ENCODE peak calls at places on chromosome 2, in four cellular contexts. Y is SK-N-SH, X is ovary, Q is hepatocyte. P is an unnamed sample.

GRCh38 chr2:241733391-241734207 is 831 bp upstream of the D2HGDH start:
- DNase-seq in X (peak), Q (no peak), Y (no peak), P (no peak)

GRCh38 chr2:57453929-57454328 is 592.7 kb upstream of the VRK2 start:
- DNase-seq in Y (no peak), Q (no peak), X (no peak), P (no peak)

GRCh38 chr2:204436267-204436666 is 109.0 kb upstream of the PARD3B start:
- DNase-seq in Y (no peak), Q (no peak), X (no peak), P (no peak)

GRCh38 chr2:64489081-64489761 is 34.9 kb upstream of the AFTPH start:
- DNase-seq in Q (no peak), Y (peak), X (no peak), P (no peak)

GRCh38 chr2:36707050-36707449 is 10.5 kb downstream of the VIT start:
- DNase-seq in Y (no peak), X (no peak), Q (peak), P (no peak)

GRCh38 chr2:121599963-121600651 is 49.2 kb downstream of the CLASP1 start:
- DNase-seq in X (no peak), Y (no peak), Q (no peak), P (no peak)

GRCh38 chr2:28338754-28339325 is 53.8 kb upstream of the FOSL2 start:
- DNase-seq in Y (no peak), X (no peak), Q (peak), P (no peak)

GRCh38 chr2:196442211-196442610 is 197.3 kb upstream of the CCDC150 start:
- DNase-seq in X (no peak), Y (no peak), Q (no peak), P (no peak)

GRCh38 chr2:180006781-180007579 is at the start of gene CWC22:
- DNase-seq in Q (peak), X (peak), Y (peak), P (peak)
- TF ChIP-seq CTCF in Q (no peak), X (no peak), Y (no peak), P (no peak)

GRCh38 chr2:240023792-240024191 is 1.4 kb downstream of the NDUFA10 start:
- DNase-seq in Q (no peak), X (no peak), Y (no peak), P (no peak)
- H3K4me3 ChIP-seq in Q (no peak), X (no peak), Y (peak), P (peak)

DNA sequence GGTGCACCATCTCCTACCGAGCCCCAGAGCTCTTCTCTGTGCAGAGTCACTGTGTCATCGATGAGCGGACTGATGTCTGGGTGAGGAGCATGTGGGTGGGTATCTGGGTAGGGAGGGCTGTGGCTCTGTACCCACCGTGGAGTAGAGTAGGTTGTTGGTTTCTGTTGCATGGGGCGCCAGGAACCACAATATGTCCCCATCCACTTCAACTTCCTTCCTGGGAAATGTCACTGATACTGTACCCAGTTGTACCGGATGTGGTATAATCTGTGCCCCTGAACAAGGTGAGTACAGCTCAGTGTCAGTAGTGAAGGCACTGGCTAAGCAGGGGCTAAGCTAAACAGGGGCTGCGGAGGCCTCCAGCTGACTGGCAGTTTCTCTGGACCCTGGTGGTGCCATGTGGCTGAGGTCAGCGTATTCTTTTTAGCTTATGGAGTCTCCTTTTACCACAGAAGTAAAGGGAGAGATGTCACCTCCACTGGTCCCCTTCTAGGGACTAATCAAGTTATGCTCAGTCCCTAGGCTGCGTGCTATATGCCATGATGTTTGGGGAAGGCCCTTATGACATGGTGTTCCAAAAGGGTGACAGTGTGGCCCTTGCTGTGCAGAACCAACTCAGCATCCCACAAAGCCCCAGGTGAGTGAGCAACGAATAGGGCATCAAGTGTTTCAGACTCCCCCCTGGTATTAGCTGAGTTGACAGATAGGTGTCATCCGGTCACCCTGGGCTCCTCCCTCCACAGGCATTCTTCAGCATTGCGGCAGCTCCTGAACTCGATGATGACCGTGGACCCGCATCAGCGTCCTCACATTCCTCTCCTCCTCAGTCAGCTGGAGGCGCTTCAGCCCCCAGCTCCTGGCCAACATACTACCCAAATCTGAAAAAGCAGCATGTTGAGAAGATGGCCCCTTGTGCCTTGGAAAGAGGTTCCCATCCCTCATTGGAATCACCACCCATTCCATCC is 2.7 kb downstream of the STK16 start:
- DNase-seq in Q (no peak), X (no peak), Y (no peak), P (no peak)
- TF ChIP-seq CTCF in Q (no peak), X (no peak), Y (no peak), P (no peak)

GRCh38 chr2:16071039-16071864 is 130.9 kb downstream of the MYCN start:
- DNase-seq in Q (no peak), X (no peak), Y (no peak), P (no peak)

GRCh38 chr2:16069933-16070647 is 129.7 kb downstream of the MYCN start:
- DNase-seq in X (peak), Y (no peak), Q (peak), P (peak)

GRCh38 chr2:16070648-16070971 is 130.3 kb downstream of the MYCN start:
- DNase-seq in Q (no peak), Y (no peak), X (no peak), P (no peak)

GRCh38 chr2:16068233-16068940 is 128.0 kb downstream of the MYCN start:
- DNase-seq in X (no peak), Y (peak), Q (peak), P (no peak)

DNA sequence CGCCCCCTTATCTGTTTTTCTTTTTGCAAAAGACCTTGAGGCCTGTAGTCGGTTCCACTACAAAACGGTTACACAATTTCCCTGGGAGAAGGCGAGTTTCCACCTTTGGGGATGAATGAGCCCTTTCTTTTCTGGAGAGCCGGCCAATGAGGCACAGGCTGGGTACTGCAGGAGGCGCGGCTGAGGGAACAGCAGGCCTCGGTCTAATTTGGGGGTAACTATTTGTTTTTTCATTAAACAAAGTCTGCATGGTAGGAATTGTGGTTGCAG is 129.2 kb downstream of the MYCN start:
- DNase-seq in X (peak), Y (no peak), Q (peak), P (no peak)
- H3K4me3 ChIP-seq in X (no peak), Y (no peak), Q (no peak), P (no peak)

DNA sequence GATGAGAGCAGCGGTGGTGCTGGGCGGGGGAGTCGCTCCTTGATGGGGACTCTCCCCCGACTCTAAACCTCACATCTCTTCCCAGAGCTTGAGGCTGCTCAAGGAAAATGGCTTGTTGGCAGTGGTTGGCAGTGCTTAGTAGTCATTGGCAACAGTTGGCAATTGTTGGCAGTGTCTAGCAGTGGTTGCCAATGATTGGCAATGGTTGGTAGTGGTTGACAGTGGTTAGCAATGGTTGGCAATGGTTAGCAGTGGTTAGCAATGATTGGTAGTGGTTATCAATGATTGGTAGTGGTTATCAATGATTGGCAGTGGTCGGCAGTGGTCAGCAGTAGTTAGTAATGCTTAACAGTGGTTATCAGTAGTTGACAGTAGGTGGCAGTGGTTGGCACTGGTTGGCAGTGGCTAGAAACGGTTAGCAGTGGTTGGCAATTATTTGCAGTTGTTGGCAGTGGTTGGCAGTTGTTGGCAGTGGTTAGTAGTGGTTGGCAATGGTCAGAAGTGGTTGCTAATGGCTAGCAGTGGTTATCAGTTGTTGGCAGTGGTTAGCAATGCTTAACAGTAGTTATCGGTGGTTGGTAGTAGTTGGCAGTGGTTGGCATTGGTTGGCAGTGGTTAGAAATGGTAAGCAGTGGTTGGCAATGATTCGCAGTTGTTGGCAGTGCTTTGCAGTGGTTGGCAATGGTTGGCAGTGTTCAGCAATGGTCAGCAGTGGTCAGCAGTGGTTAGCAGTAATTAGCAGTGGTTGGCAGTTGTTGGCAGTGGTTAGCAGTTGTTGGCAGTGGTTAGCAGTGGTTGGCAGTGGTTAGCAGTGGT is 85.4 kb upstream of the OTOS start:
- DNase-seq in X (peak), Q (no peak), Y (no peak), P (no peak)
- TF ChIP-seq CTCF in X (no peak), Q (no peak), Y (no peak), P (peak)

DNA sequence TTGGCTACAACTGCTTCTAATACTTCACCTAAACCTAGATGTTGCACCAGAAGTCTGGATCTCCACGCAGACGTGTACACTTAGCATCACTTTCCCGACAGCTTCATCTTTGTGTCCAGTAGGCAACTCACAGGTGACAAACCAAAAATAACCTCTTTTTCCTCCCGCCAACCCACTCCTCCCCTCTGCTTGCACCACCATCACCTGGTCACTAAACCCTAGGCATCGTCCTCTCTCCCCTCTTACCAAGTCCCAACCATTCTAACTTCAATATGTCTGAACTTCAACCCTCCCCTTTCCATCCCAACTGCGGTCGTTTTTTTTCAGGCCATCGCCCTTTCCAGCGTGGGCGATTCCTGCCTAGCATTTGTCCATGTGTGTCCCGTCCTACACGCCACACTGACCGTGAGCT is 413 bp upstream of the CHMP3 start:
- DNase-seq in Y (no peak), Q (no peak), X (no peak), P (no peak)
- H3K4me3 ChIP-seq in Y (no peak), Q (no peak), X (peak), P (peak)

DNA sequence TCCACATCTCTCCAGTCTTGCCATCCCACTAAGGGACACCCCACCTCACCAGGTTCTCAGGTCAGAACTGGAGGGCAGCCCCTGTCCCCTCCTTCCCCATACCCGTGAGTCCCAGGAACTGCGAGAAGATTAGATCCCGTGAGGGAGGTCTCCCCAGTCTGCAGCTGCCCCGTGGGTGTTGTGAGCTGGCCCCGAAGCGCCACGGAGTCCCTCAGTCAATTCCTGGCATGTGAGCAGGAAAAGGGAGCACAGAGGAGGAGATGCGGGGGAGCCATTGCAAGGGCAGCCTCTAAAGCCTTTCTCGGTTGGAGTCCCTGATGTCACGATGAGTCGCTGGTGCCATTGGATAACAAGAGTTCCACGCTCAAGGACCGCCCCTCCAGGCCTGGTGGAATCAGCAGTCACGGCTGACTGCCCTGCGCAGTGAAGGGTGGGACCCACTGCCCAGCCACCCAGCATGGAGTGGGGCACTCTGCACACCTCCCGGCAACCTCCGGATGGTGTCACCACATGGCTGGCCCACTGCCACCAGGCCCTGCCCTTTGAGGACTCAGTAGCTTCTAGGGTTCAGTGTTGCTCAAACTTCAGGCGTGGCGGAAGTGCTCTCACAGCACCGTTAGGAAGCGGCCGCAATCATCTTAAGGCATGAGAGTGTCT is 434.9 kb upstream of the MYT1L start:
- DNase-seq in X (no peak), Y (no peak), Q (no peak), P (no peak)
- TF ChIP-seq CTCF in X (no peak), Y (no peak), Q (no peak), P (no peak)

DNA sequence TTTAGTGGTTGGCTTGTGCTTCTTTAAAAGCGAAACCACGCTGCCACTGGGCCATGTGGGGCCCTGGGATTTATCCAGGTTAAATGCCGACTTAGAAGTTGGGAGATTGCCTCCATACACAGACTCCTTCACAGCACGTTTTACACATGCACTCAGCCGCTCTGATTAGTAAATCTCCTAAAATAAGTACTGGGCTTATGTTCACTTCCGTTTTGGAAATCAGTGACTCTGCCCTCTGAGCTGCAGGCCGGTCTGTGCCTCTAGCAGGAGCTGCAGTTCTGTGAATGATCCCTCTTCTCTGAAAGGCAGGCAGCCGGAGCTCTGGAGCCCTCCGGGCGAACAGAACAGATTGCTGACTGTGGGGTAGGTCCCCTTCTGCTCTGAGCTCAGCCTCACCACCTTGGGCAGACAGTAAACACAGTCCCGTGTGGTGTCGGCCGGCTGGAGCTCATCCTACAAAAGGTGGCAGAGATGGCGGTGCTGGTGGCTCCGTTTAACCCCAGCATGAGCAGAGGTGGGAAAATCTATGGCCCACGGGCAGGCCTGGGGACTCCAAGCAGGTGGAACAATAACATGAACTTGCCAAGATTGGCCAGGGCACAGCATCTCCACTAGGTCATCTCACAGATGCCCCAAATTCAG is 9.8 kb upstream of the RAB17 start:
- DNase-seq in X (peak), Q (peak), Y (peak), P (no peak)
- H3K4me3 ChIP-seq in X (peak), Q (no peak), Y (no peak), P (no peak)

DNA sequence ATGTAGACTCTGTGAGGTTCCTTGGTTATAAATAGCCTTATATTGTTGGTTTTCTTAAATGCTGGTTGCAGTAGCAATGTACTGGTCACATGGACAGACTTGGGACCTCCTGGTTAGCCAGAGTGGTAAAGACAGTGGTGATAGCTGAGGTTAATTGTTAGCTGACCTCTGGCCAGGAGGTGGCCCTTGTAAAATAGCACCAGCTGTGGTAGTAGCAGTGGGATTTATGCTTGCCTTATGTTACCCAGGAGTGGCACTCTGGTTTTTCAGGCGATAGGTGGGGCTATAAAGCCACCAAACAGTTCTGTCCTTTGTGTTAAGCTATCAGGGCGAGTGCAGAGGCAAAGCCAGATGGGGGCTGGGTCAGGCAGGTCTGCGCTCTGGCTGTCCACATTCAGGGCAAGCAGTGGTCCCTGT is 94.8 kb upstream of the SRD5A2 start:
- DNase-seq in Q (no peak), Y (no peak), X (no peak), P (no peak)
- TF ChIP-seq CTCF in Q (no peak), Y (peak), X (no peak), P (no peak)

GRCh38 chr2:42827647-42828486 is 35.5 kb upstream of the HAAO start:
- DNase-seq in X (peak), Q (peak), Y (peak), P (no peak)
- H3K4me3 ChIP-seq in X (peak), Q (no peak), Y (peak), P (peak)

P was measured in LNCaP clone FGC.